ENCODE peak calls at places on chromosomes 3 and 15, in six cellular contexts. R is SHP77, W is AG04450, M is foreskin fibroblast, V is lower lobe of right lung, J is brain microvascular endothelial cell. C is an unnamed sample.
A peak's percentile ranks its signal among the peaks of the same experiment; 100 is the strongest.

GRCh38 chr15:53197426-53197839 is 407.3 kb upstream of the ONECUT1 start:
- DNase-seq in V (peak; percentile 63), J (peak; percentile 7), R (peak; percentile 40), W (no peak), M (no peak), C (no peak)

GRCh38 chr3:146139586-146140110 is 21.3 kb downstream of the PLOD2 start:
- DNase-seq in R (no peak), W (no peak), V (no peak), J (no peak), M (no peak), C (no peak)

GRCh38 chr3:65878831-65879230 is 159.9 kb downstream of the MAGI1 start:
- DNase-seq in M (no peak), V (no peak), J (no peak), R (no peak), W (no peak), C (no peak)

GRCh38 chr15:50353251-50353998 is 1.6 kb downstream of the GABPB1 start:
- DNase-seq in R (no peak), V (no peak), M (peak; percentile 79), J (peak; percentile 53), W (peak; percentile 42), C (no peak)

GRCh38 chr3:150150633-150151032 is 179.9 kb upstream of the PFN2 start:
- DNase-seq in J (no peak), M (peak; percentile 60), R (no peak), W (no peak), V (no peak), C (no peak)

GRCh38 chr15:99015677-99016568 is 8.3 kb upstream of the PGPEP1L start:
- DNase-seq in R (no peak), J (no peak), V (peak; percentile 53), M (no peak), W (no peak), C (no peak)

GRCh38 chr3:111229301-111229700 is 157.7 kb downstream of the NECTIN3 start:
- DNase-seq in R (no peak), W (no peak), V (no peak), J (no peak), M (no peak), C (no peak)

GRCh38 chr3:167228135-167228534 is 152.0 kb downstream of the ZBBX start:
- DNase-seq in V (no peak), J (no peak), R (no peak), W (peak; percentile 2), M (no peak), C (no peak)

GRCh38 chr15:80749589-80749988 is 29.6 kb upstream of the CEMIP start:
- DNase-seq in J (no peak), M (no peak), R (no peak), V (no peak), W (no peak), C (no peak)

GRCh38 chr3:186411994-186412393 is 50.0 kb upstream of the DGKG start:
- DNase-seq in V (no peak), M (no peak), W (no peak), R (no peak), J (no peak), C (no peak)

GRCh38 chr15:80072285-80072684 is 12.8 kb downstream of the ZFAND6 start:
- DNase-seq in R (peak; percentile 87), M (peak; percentile 75), V (no peak), W (peak; percentile 57), J (peak; percentile 77), C (no peak)

GRCh38 chr3:24300949-24301348 is 193.7 kb downstream of the THRB start:
- DNase-seq in J (no peak), V (no peak), R (no peak), M (no peak), W (no peak), C (no peak)

GRCh38 chr15:59140422-59141226 is 35.7 kb downstream of the CCNB2 start:
- DNase-seq in W (no peak), R (no peak), J (no peak), V (no peak), M (no peak), C (no peak)

GRCh38 chr3:181862502-181862901 is 150.8 kb downstream of the SOX2 start:
- DNase-seq in W (no peak), V (no peak), M (no peak), R (no peak), J (no peak), C (no peak)

GRCh38 chr3:197258168-197258755 is 40.1 kb downstream of the DLG1 start:
- DNase-seq in J (no peak), W (no peak), M (no peak), V (no peak), R (no peak), C (no peak)

GRCh38 chr15:49270541-49271421 is 100.7 kb downstream of the GALK2 start:
- DNase-seq in J (peak; percentile 48), W (no peak), R (no peak), M (no peak), V (no peak), C (no peak)

GRCh38 chr15:57703387-57703786 is 3.1 kb upstream of the POLR2M start:
- DNase-seq in J (no peak), R (no peak), W (no peak), V (no peak), M (no peak), C (no peak)

GRCh38 chr15:72590427-72590826 is 64.1 kb upstream of the GOLGA6B start:
- DNase-seq in V (no peak), R (no peak), M (no peak), J (no peak), W (no peak), C (no peak)

GRCh38 chr3:131038326-131038725 is 11.6 kb downstream of the NEK11 start:
- DNase-seq in J (no peak), M (no peak), V (no peak), R (no peak), W (no peak), C (no peak)

GRCh38 chr15:98221144-98221543 is 260.6 kb downstream of the ARRDC4 start:
- DNase-seq in W (no peak), J (no peak), M (no peak), V (no peak), R (no peak), C (no peak)

GRCh38 chr3:45664558-45664957 is 24.6 kb upstream of the SACM1L start:
- DNase-seq in V (peak; percentile 56), M (no peak), W (no peak), J (no peak), R (no peak), C (peak; percentile 54)

GRCh38 chr3:120177151-120177550 is 82.9 kb upstream of the GSK3B start:
- DNase-seq in R (peak; percentile 43), J (peak; percentile 68), M (peak; percentile 90), W (peak; percentile 50), V (peak; percentile 60), C (no peak)

GRCh38 chr15:68676011-68676605 is 97.3 kb downstream of the CORO2B start:
- DNase-seq in R (no peak), V (no peak), M (no peak), J (no peak), W (no peak), C (no peak)

GRCh38 chr3:165895919-165896318 is 58.7 kb upstream of the BCHE start:
- DNase-seq in J (peak; percentile 9), W (no peak), R (peak; percentile 8), V (no peak), M (no peak), C (no peak)

GRCh38 chr3:20104167-20104661 is 64.0 kb downstream of the KAT2B start:
- DNase-seq in V (no peak), W (no peak), R (no peak), J (no peak), M (no peak), C (no peak)

GRCh38 chr15:75140080-75140879 is 61.4 kb upstream of the C15orf39 start:
- DNase-seq in R (no peak), J (no peak), V (no peak), M (no peak), W (no peak), C (no peak)

GRCh38 chr3:143674100-143674968 is 173.9 kb downstream of the SLC9A9 start:
- DNase-seq in J (peak; percentile 68), M (peak; percentile 61), V (peak; percentile 71), R (peak; percentile 60), W (peak; percentile 13), C (peak; percentile 60)

GRCh38 chr3:40505599-40506462 is at the start of gene ZNF620:
- DNase-seq in J (peak; percentile 38), V (peak; percentile 87), W (no peak), R (peak; percentile 84), M (no peak), C (peak; percentile 23)

GRCh38 chr3:44993471-44994205 is 17.6 kb downstream of the EXOSC7 start:
- DNase-seq in J (peak; percentile 34), R (no peak), W (peak; percentile 57), V (no peak), M (peak; percentile 73), C (no peak)

GRCh38 chr15:72342385-72342784 is 22.4 kb upstream of the CELF6 start:
- DNase-seq in W (no peak), V (no peak), M (no peak), R (peak; percentile 11), J (peak; percentile 16), C (peak; percentile 24)

GRCh38 chr3:170327040-170327808 is 30.3 kb upstream of the SKIL start:
- DNase-seq in W (no peak), V (no peak), J (no peak), M (no peak), R (no peak), C (no peak)

GRCh38 chr3:176032043-176032442 is 1165.2 kb downstream of the TBL1XR1 start:
- DNase-seq in R (no peak), W (no peak), J (no peak), M (peak; percentile 3), V (no peak), C (no peak)

GRCh38 chr3:61894988-61895935 is 333.9 kb downstream of the PTPRG start:
- DNase-seq in J (peak; percentile 86), W (peak; percentile 58), M (peak; percentile 85), R (no peak), V (no peak), C (peak; percentile 13)

GRCh38 chr3:162328649-162329048 is 832.0 kb downstream of the OTOL1 start:
- DNase-seq in V (no peak), J (no peak), R (no peak), M (no peak), W (no peak), C (no peak)

GRCh38 chr15:22889146-22889818 is 50.8 kb downstream of the NIPA2 start:
- DNase-seq in R (no peak), J (no peak), V (no peak), M (no peak), W (no peak), C (no peak)

GRCh38 chr3:9659849-9660248 is 10.5 kb downstream of the MTMR14 start:
- DNase-seq in J (no peak), W (no peak), V (no peak), R (no peak), M (no peak), C (no peak)

GRCh38 chr3:195150194-195151118 is 120.5 kb downstream of the XXYLT1 start:
- DNase-seq in M (no peak), J (peak; percentile 96), W (no peak), V (peak; percentile 86), R (no peak), C (peak; percentile 16)

C was measured in activated T-cell treated with anti-CD3 and anti-CD28 coated beads for 1 hour.